ENCODE peak calls at places on chromosomes 7 and 10, in six cellular contexts. I is BJ; O is stimulated activated CD4-positive, alpha-beta T cell treated with anti-CD3 and anti-CD28 coated beads, Interleukin-15, amount 100 ng/mL, for 1 hour; P is spleen; E is fibroblast of the aortic adventitia; V is stimulated activated naive CD4-positive, alpha-beta T cell. X is an unnamed sample.

GRCh38 chr7:47724335-47724982 is 142.5 kb upstream of the TNS3 start:
- DNase-seq in P (no peak), O (no peak), V (no peak), E (peak; percentile 69), I (peak; percentile 60), X (no peak)

GRCh38 chr7:149287622-149288021 is 25.6 kb downstream of the ZNF783 start:
- DNase-seq in V (no peak), E (no peak), I (no peak), P (no peak), O (no peak), X (no peak)

GRCh38 chr10:12405342-12406320 is 56.3 kb downstream of the CAMK1D start:
- DNase-seq in O (no peak), E (no peak), I (no peak), V (no peak), P (no peak), X (no peak)

GRCh38 chr7:133513608-133514007 is 260.7 kb downstream of the EXOC4 start:
- DNase-seq in E (peak; percentile 51), O (no peak), P (no peak), I (peak; percentile 15), V (no peak), X (peak; percentile 11)

GRCh38 chr7:123744416-123744815 is 4.4 kb downstream of the WASL start:
- DNase-seq in E (no peak), I (no peak), V (no peak), P (no peak), O (no peak), X (no peak)

GRCh38 chr7:111210996-111211395 is 120.1 kb downstream of the LRRN3 start:
- DNase-seq in P (no peak), V (no peak), I (peak; percentile 44), O (no peak), E (peak; percentile 61), X (no peak)

GRCh38 chr7:151590801-151591771 is 71.4 kb upstream of the RHEB start:
- DNase-seq in I (no peak), V (no peak), P (no peak), O (no peak), E (no peak), X (no peak)

GRCh38 chr7:38273286-38273995 is at the start of gene TARP:
- DNase-seq in V (no peak), O (no peak), I (no peak), P (no peak), E (no peak), X (no peak)

GRCh38 chr10:28738200-28738599 is 60.9 kb downstream of the BAMBI start:
- DNase-seq in E (no peak), P (no peak), O (no peak), V (no peak), I (no peak), X (no peak)